ENCODE peak calls at places on chromosomes 7 and 10, in four cellular contexts. R is HCT116, V is stomach, B is SJCRH30. L is an unnamed sample.

GRCh38 chr7:40608321-40609075 is 473.7 kb downstream of the SUGCT start:
- DNase-seq in R (no peak), B (peak; percentile 41), V (no peak), L (no peak)

GRCh38 chr7:32216759-32217158 is 146.6 kb upstream of the PDE1C start:
- DNase-seq in R (no peak), B (no peak), V (no peak), L (no peak)

GRCh38 chr10:48439581-48440041 is 133.1 kb downstream of the MAPK8 start:
- DNase-seq in R (no peak), V (no peak), B (peak; percentile 61), L (no peak)

GRCh38 chr10:30534465-30535144 is 94.9 kb downstream of the LYZL2 start:
- DNase-seq in R (peak; percentile 64), B (peak; percentile 77), V (peak; percentile 79), L (peak; percentile 6)

GRCh38 chr7:12686234-12686893 is 1.1 kb upstream of the ARL4A start:
- DNase-seq in V (peak; percentile 92), B (peak; percentile 17), R (peak; percentile 87), L (peak; percentile 79)

GRCh38 chr10:133128126-133129081 is 31.6 kb upstream of the KNDC1 start:
- DNase-seq in R (no peak), B (no peak), V (no peak), L (no peak)

GRCh38 chr10:49734676-49735075 is 27.4 kb downstream of the OGDHL start:
- DNase-seq in R (no peak), V (peak; percentile 17), B (no peak), L (no peak)

GRCh38 chr7:133984023-133984422 is 143.1 kb upstream of the LRGUK start:
- DNase-seq in R (no peak), B (no peak), V (no peak), L (no peak)

GRCh38 chr10:110461530-110461929 is 36.2 kb upstream of the DUSP5 start:
- DNase-seq in V (no peak), B (no peak), R (no peak), L (no peak)

GRCh38 chr10:133126431-133127290 is 33.4 kb upstream of the KNDC1 start:
- DNase-seq in V (no peak), B (no peak), R (no peak), L (no peak)

GRCh38 chr7:50681451-50682045 is 101.1 kb downstream of the GRB10 start:
- DNase-seq in B (no peak), V (no peak), R (no peak), L (no peak)

GRCh38 chr7:22787936-22788335 is 34.7 kb downstream of the TOMM7 start:
- DNase-seq in B (no peak), V (no peak), R (no peak), L (peak; percentile 2)

GRCh38 chr10:36393800-36394199 is 731.6 kb upstream of the ANKRD30A start:
- DNase-seq in B (no peak), V (no peak), R (no peak), L (no peak)

GRCh38 chr10:54487743-54488142 is 313.3 kb downstream of the PCDH15 start:
- DNase-seq in R (no peak), B (no peak), V (no peak), L (no peak)

GRCh38 chr7:22587322-22587721 is 87.3 kb upstream of the STEAP1B start:
- DNase-seq in R (no peak), V (no peak), B (no peak), L (no peak)

GRCh38 chr10:66836057-66836456 is 89.8 kb upstream of the LRRTM3 start:
- DNase-seq in V (no peak), R (no peak), B (no peak), L (no peak)

GRCh38 chr7:85488406-85488805 is 301.6 kb upstream of the SEMA3D start:
- DNase-seq in B (no peak), V (no peak), R (no peak), L (no peak)

GRCh38 chr7:117227091-117227490 is 95.8 kb downstream of the WNT2 start:
- DNase-seq in R (no peak), B (no peak), V (no peak), L (no peak)

GRCh38 chr10:125152646-125153368 is 7.6 kb downstream of the CTBP2 start:
- DNase-seq in R (no peak), V (peak; percentile 72), B (no peak), L (peak; percentile 80)

GRCh38 chr10:112490543-112490942 is 43.5 kb downstream of the VTI1A start:
- DNase-seq in B (peak; percentile 55), R (peak; percentile 97), V (peak; percentile 79), L (no peak)

GRCh38 chr10:126315471-126316177 is 72.7 kb downstream of the ADAM12 start:
- DNase-seq in R (no peak), V (no peak), B (no peak), L (no peak)

GRCh38 chr10:33067481-33067880 is 109.5 kb upstream of the ITGB1 start:
- DNase-seq in R (no peak), B (no peak), V (no peak), L (no peak)

GRCh38 chr10:24457661-24458318 is 248.9 kb downstream of the KIAA1217 start:
- DNase-seq in R (no peak), V (peak; percentile 40), B (peak; percentile 62), L (no peak)

GRCh38 chr7:714251-714671 is 12.2 kb upstream of the DNAAF5 start:
- DNase-seq in V (no peak), B (no peak), R (no peak), L (no peak)

GRCh38 chr7:47536705-47537611 is 45.0 kb downstream of the TNS3 start:
- DNase-seq in B (peak; percentile 49), V (peak; percentile 59), R (no peak), L (no peak)

GRCh38 chr7:129110575-129111376 is 33.7 kb upstream of the TSPAN33 start:
- DNase-seq in B (peak; percentile 83), V (no peak), R (no peak), L (no peak)

DNA sequence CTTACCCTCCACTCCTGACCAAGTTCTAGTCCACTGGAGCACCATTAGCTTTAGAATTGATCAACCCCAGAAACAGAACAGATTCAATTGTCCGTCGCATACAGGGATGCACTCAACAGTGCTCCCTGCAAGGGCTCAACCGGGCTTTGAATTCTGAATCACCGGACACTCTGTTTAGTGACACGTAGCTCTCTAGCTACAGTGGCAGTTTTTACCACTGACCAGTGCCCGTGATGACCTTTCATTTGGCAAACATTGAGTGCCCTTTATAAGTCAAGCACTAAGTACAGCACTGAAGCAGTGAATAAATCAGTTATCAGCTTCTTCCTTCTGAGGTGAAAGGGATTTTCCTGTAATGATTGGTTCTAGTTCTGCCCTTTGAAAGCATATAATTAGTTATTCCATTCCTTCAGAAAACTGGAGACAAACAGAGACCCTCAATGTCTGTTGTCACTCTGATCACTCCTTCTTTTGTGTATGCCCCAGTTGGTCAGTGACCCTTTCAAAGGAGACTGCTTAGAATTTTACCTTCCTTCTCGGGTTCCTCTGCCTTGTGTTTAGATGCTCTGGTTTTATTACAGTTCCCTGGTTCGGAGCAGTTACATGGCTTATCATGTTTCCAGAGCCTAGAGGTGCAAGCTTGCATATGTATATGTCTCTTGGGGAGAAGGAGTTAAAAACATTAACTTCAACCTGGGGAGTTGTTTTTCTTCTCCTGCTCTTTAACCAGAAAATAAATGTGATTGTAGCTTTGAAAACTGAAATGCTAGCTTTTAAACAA is 68.9 kb downstream of the ZNF365 start:
- DNase-seq in R (no peak), B (no peak), V (no peak), L (no peak)
- H3K27ac ChIP-seq in R (no peak overlapping the region), B (no peak overlapping the region), V (no peak overlapping the region), L (no peak overlapping the region)

DNA sequence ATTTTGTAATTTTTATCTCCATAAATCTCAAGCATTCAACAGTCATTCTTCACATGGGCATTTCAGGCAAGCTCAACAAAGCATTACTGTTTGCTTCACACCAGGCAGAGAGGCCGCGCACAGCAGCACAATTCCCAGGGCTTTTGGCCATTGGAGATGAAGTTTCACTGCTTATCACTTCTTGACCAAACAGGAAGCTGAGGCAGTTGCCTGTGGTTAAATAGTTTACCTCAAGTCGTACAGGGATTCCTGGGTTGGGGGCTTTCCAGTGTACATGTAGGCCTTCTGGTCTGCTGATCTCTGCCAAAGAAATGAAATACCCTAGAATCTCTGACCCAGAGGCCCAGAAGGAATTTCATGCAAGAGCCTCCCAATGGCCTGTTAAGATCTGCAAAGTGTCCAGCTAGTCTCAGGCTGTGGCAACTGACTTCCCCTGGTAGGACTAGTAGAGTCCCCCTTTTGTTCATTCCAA is 11.2 kb upstream of the PRDX3 start:
- DNase-seq in V (no peak), R (no peak), B (peak; percentile 77), L (no peak)
- H3K27ac ChIP-seq in V (no peak overlapping the region), R (no peak overlapping the region), B (peak overlapping the region; percentile 17), L (peak overlapping the region; percentile 24)

DNA sequence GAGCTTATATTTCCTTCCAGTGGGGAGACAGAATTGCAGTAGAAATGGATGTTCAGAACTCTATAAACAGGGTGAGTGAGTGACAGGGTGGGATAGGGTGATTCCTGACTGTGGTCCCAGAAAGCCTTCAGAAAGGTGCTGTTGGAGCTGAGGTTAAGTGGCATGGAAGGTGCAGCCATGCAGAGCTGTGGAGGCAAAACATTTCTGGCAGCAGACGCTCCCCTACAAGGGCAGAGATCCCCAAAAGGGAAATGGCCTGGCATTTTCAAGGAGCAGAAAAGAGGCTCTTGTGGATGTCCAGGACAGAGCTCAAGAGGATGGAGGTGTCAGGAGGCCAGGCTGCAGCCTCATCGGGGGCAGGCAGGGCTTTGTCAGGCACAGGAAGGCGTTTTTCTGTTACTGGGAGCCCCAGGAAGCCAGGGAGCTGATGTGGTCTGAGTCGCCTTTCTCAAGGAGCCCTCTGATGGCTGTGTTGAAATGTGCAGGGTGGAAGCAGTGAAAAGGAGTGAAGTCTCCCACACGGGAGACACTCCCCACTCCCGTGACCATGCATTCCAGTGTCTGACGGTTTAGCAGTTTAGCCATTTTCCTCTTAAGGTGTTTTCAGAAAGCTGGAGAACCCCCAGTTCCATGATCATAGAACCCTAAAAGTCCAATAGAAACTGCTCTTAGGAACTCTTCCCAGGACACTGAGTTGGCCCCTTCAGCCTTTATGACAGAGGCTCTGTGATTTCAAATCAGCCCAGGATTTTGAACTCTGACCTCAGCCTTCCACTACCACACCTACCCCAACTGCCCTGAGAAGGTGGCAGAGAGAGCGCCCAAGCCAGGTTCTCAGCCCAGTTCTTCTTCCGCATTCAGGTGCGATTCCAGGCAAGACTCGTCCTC is 96.2 kb downstream of the C10orf105 start:
- DNase-seq in R (no peak), B (no peak), V (no peak), L (peak; percentile 20)
- H3K27ac ChIP-seq in R (no peak overlapping the region), B (no peak overlapping the region), V (no peak overlapping the region), L (peak overlapping the region; percentile 46)

DNA sequence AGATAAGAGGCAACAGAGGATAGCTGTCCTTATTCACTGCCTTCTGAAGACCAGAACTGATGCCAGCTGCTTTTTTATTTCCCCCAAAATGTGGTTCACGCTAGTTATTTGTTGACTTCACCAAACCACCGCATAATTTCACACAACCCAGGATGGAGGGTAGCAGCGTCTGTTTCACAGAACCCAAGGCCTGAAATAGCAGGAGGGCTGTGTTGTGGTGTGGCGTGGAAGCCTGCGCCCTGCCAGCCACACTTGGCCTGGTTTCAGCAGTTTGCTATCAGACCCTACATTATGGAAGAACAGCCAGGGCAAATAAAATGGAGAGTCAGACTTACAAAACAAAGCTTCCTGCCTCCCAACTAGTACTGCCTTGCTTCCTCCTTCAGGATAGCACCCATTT is 155.4 kb downstream of the DYNC1I1 start:
- DNase-seq in V (peak; percentile 32), R (no peak), B (peak; percentile 69), L (no peak)
- H3K27ac ChIP-seq in V (no peak overlapping the region), R (no peak overlapping the region), B (peak overlapping the region; percentile 48), L (no peak overlapping the region)